ENCODE peak calls at places on chromosomes 2 and 18, in six cellular contexts. A is nephron progenitor cell; V is kidney epithelial cell; Y is neural crest cell; T is thoracic aorta; C is CD4-positive, alpha-beta T cell. D is an unnamed sample.
A peak's percentile ranks its signal among the peaks of the same experiment; 100 is the strongest.

GRCh38 chr2:137964859-137965459 is 686 bp downstream of the HNMT start:
- DNase-seq in A (no peak), T (no peak), V (no peak), Y (no peak), C (no peak), D (no peak)

GRCh38 chr2:2698182-2699116 is 367.4 kb upstream of the MYT1L start:
- DNase-seq in A (no peak), Y (peak; percentile 13), V (no peak), C (no peak), T (no peak), D (peak; percentile 40)

GRCh38 chr2:132937629-132938028 is 267.6 kb upstream of the LYPD1 start:
- DNase-seq in A (no peak), Y (no peak), V (no peak), T (no peak), C (no peak), D (no peak)

GRCh38 chr2:182852090-182852489 is 14.3 kb downstream of the FRZB start:
- DNase-seq in T (no peak), A (peak; percentile 22), C (no peak), Y (no peak), V (no peak), D (no peak)

GRCh38 chr2:33213648-33214047 is 262.8 kb upstream of the RASGRP3 start:
- DNase-seq in T (no peak), C (no peak), A (no peak), Y (no peak), V (no peak), D (no peak)

GRCh38 chr18:43279015-43279758 is 1.9 kb upstream of the SYT4 start:
- DNase-seq in T (no peak), A (peak; percentile 19), Y (no peak), V (peak; percentile 10), C (no peak), D (peak; percentile 96)

GRCh38 chr2:128585706-128586105 is 267.0 kb upstream of the HS6ST1 start:
- DNase-seq in C (no peak), A (no peak), T (no peak), Y (no peak), V (no peak), D (no peak)

GRCh38 chr18:78246588-78246987 is 733.0 kb upstream of the SALL3 start:
- DNase-seq in V (no peak), Y (no peak), T (no peak), C (no peak), A (no peak), D (no peak)

GRCh38 chr2:128279786-128280701 is 38.6 kb downstream of the HS6ST1 start:
- DNase-seq in A (no peak), V (no peak), C (no peak), Y (no peak), T (no peak), D (no peak)

GRCh38 chr2:5365871-5366461 is 326.2 kb upstream of the SOX11 start:
- DNase-seq in C (no peak), A (peak; percentile 91), T (no peak), Y (peak; percentile 87), V (peak; percentile 7), D (peak; percentile 34)
- TF ChIP-seq CTCF in C (no peak), A (peak; percentile 97), T (peak; percentile 17), Y (peak; percentile 93), V (peak; percentile 92), D (peak; percentile 81)

DNA sequence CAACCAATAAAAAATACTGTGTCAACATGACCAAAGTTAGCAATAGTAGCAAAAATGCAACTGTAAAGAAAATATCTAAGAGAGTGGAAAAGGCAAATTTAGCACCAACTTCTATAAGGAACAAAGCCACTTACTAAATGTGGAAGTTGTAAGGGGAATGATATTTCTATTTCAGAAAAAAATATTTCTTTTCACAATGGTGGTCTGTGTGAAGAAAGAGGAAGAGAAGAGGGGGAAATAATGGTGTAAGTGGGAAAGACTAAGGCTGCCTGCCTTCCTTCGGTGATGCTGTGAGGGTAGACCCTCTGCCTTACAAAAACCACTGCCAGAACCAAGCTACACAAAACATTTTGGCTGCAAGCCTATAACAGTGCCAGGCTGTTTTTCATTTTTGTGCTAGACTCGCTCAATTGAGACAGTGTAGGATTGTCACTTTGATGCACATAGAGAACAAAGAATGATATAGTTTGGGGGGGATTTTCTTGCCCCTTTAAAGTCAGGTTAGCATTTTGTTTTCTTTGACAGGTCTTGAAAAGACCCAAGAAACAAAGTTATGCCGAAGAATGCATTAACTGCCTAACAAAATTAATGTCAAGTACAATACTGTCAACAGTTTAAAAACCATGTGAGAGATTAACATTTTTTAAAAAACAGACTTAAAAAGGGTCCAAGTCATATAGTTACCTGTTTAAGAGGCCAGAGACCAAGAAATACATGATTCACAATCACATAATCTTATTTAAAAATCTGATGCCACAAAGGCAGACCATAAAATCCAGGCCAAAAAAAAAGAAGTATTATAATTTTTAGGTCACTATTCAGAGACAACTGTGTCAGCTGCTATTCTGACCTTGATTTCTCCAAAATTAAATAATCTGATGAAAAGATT is 286.4 kb downstream of the ZEB2 start:
- DNase-seq in Y (no peak), A (no peak), C (no peak), T (no peak), V (no peak), D (no peak)
- TF ChIP-seq CTCF in Y (no peak), A (no peak), C (no peak), T (no peak), V (no peak), D (no peak)

GRCh38 chr2:23330214-23330613 is 54.8 kb upstream of the KLHL29 start:
- DNase-seq in V (no peak), T (no peak), Y (peak; percentile 20), C (no peak), A (peak; percentile 70), D (peak; percentile 25)
- TF ChIP-seq CTCF in V (peak; percentile 8), T (no peak), Y (no peak), C (no peak), A (peak; percentile 37), D (peak; percentile 62)

DNA sequence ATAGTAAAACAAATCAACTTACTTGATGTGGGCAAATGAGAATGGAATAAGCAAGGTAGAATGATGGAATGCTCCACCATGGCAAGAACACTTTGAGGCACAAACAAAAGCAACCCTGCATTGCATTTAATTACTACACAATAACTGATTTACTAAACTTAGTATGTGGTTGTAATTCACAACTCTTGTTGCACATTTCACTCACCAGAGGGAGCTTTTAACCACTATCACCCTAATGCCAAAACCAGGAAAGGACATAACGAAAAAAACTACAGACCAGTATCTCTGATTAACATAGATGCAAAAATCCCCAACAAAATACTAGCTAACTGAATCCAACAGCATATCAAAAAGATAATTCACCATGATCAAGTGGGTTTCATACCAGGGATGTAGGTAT is 659.8 kb downstream of the CPS1 start:
- DNase-seq in V (no peak), T (no peak), C (no peak), A (no peak), Y (no peak), D (no peak)
- TF ChIP-seq CTCF in V (peak; percentile 27), T (no peak), C (no peak), A (peak; percentile 21), Y (peak; percentile 54), D (peak; percentile 54)